ENCODE peak calls at places on chromosomes 11 and 22, in six cellular contexts. T is IMR-90, N is ovary, J is HCT116, Q is GM12865, Y is Calu3. G is an unnamed sample.

GRCh38 chr22:30079952-30080533 is at the start of gene HORMAD2:
- DNase-seq in Q (peak), Y (no peak), T (no peak), N (no peak), J (no peak), G (no peak)

GRCh38 chr11:45410391-45411215 is 124.5 kb upstream of the SYT13 start:
- DNase-seq in N (no peak), T (no peak), Y (no peak), Q (no peak), J (no peak), G (no peak)

GRCh38 chr11:67289651-67290479 is 762 bp downstream of the ANKRD13D start:
- DNase-seq in J (no peak), Y (no peak), N (peak), T (no peak), Q (no peak), G (no peak)

GRCh38 chr22:19003518-19003917 is 67.4 kb upstream of the PRODH start:
- DNase-seq in Y (no peak), T (no peak), J (no peak), Q (no peak), N (no peak), G (no peak)

GRCh38 chr11:3218483-3219280 is at the start of gene MRGPRG:
- DNase-seq in Q (no peak), J (no peak), T (no peak), Y (no peak), N (peak), G (peak)

GRCh38 chr11:119339581-119340334 is 925 bp downstream of the C1QTNF5 start:
- DNase-seq in Y (peak), Q (no peak), N (peak), J (no peak), T (no peak), G (no peak)

GRCh38 chr11:71481101-71481960 is 28.3 kb downstream of the NADSYN1 start:
- DNase-seq in Q (no peak), T (no peak), Y (peak), N (no peak), J (no peak), G (no peak)

GRCh38 chr22:21807545-21807944 is 59.9 kb downstream of the MAPK1 start:
- DNase-seq in T (peak), J (no peak), Q (no peak), Y (no peak), N (no peak), G (no peak)

GRCh38 chr22:47783433-47784366 is 1021.2 kb downstream of the TBC1D22A start:
- DNase-seq in Q (no peak), J (no peak), T (no peak), N (no peak), Y (no peak), G (no peak)

DNA sequence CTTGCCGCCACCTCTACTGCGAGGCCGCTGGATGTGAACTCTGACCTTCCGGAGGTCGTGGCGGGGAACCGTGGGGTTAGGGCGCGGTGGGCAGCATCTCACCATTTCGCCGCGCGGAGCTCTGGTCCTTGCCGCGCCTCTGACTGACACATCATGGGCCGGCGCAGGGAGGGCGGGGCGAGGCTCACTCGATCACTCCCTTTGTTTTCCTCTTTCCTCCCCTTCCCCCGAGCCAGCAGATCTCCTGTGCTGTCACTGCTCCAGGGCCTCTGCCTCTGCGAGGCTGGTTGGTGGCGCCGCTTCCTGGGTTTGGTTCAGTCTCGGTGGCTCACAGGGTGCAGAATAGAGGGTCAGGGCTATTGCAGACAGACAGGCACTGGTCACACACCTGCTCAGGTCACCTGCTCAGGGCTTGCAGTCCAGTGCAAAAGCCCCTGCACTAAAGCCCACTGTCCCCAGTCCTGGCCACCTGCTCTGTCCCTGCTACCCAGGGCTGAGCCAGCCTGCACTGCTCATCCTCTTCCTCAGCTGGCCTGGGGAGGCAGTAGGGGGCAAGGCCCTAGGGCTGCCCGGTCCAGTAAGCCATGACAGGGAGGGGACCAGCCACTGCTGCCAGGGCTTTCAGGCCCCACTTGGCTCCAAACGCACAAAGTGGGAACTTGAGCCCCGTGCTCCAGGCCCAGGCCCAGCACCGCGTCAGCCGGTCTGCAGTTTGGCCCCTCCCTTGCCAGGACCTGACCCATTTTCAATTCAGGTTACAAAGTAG is 36.2 kb downstream of the PISD start:
- DNase-seq in T (peak), Y (no peak), J (no peak), N (peak), Q (no peak), G (no peak)
- TF ChIP-seq CTCF in T (no peak), Y (no peak), J (no peak), N (no peak), Q (no peak), G (no peak)

DNA sequence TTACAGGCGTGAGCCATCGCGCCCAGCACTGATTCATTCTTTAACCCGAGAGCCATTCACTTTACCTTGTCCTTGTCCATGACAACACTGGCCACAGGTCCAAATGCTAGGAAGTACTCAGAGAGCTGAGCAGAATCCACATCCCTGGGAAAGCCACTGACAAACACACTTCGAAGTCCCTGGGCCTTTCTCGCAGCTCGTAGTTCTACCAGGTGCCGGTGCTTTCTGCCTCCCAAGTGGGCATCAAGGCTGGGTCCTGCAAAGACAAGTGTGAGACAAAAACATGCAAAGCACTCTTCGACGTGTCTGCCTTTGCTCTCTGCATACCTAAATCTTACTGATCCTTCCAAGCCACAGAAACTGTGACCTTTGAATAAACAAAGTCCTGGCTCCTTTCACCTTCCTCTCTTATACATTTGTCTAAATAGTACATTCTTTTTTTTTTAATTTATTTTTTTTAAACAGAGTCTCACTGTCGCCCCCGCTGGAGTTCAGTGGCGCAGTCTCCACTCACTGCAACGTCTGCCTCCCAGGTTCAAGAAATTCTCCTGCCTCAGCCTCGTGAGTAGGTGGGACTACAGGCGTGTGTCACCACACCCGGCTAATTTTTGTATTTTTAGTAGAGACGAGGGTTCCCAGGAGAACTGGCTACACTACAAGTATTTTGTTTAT is 2.2 kb downstream of the TUT1 start:
- DNase-seq in N (peak), J (no peak), T (no peak), Y (no peak), Q (no peak), G (no peak)
- TF ChIP-seq CTCF in N (no peak), J (peak), T (peak), Y (peak), Q (peak), G (no peak)

GRCh38 chr22:37225481-37225880 is 13.2 kb upstream of the SSTR3 start:
- DNase-seq in Y (no peak), J (no peak), N (no peak), T (no peak), Q (no peak), G (no peak)
- TF ChIP-seq CTCF in Y (no peak), J (no peak), N (no peak), T (no peak), Q (peak), G (no peak)

GRCh38 chr11:32312865-32313403 is 122.4 kb downstream of the WT1 start:
- DNase-seq in T (peak), Y (peak), N (peak), Q (peak), J (peak), G (no peak)
- TF ChIP-seq CTCF in T (peak), Y (peak), N (peak), Q (peak), J (peak), G (peak)